ENCODE peak calls at places on chromosome X, in nine cellular contexts. One of them, this sample, is unnamed.

GRCh38 chrX:55546956-55547355 is 57.3 kb upstream of the USP51 start:
- DNase-seq in mucosa of gallbladder: no peak
- DNase-seq in SIG-M5: no peak
- DNase-seq in ACHN: no peak
- DNase-seq in GM23338: no peak
- DNase-seq in NCI-H1417: no peak
- DNase-seq in activated T-cell treated with anti-CD3 and anti-CD28 coated beads, Interleukin-2, amount 50 U/mL, for 72 hours: no peak
- DNase-seq in astrocyte of the spinal cord: no peak
- DNase-seq in T1000: no peak
- DNase-seq in this sample: no peak

GRCh38 chrX:132171478-132171877 is 43.7 kb upstream of the FRMD7 start:
- DNase-seq in activated T-cell treated with anti-CD3 and anti-CD28 coated beads, Interleukin-2, amount 50 U/mL, for 72 hours: no peak
- DNase-seq in ACHN: no peak
- DNase-seq in SIG-M5: no peak
- DNase-seq in T1000: no peak
- DNase-seq in mucosa of gallbladder: no peak
- DNase-seq in NCI-H1417: no peak
- DNase-seq in GM23338: no peak
- DNase-seq in astrocyte of the spinal cord: no peak
- DNase-seq in this sample: no peak

GRCh38 chrX:40008841-40009461 is 88.8 kb downstream of the BCOR start:
- DNase-seq in SIG-M5: no peak
- DNase-seq in activated T-cell treated with anti-CD3 and anti-CD28 coated beads, Interleukin-2, amount 50 U/mL, for 72 hours: peak
- DNase-seq in T1000: no peak
- DNase-seq in GM23338: peak
- DNase-seq in ACHN: peak
- DNase-seq in mucosa of gallbladder: no peak
- DNase-seq in NCI-H1417: peak
- DNase-seq in astrocyte of the spinal cord: no peak
- DNase-seq in this sample: no peak

GRCh38 chrX:16484338-16484737 is 165.6 kb upstream of the S100G start:
- DNase-seq in SIG-M5: peak
- DNase-seq in GM23338: no peak
- DNase-seq in ACHN: peak
- DNase-seq in mucosa of gallbladder: no peak
- DNase-seq in activated T-cell treated with anti-CD3 and anti-CD28 coated beads, Interleukin-2, amount 50 U/mL, for 72 hours: peak
- DNase-seq in T1000: no peak
- DNase-seq in NCI-H1417: no peak
- DNase-seq in astrocyte of the spinal cord: peak
- DNase-seq in this sample: peak

GRCh38 chrX:110012818-110013484 is 10.0 kb downstream of the TMEM164 start:
- DNase-seq in astrocyte of the spinal cord: no peak
- DNase-seq in T1000: no peak
- DNase-seq in ACHN: no peak
- DNase-seq in NCI-H1417: peak
- DNase-seq in SIG-M5: no peak
- DNase-seq in mucosa of gallbladder: no peak
- DNase-seq in GM23338: no peak
- DNase-seq in activated T-cell treated with anti-CD3 and anti-CD28 coated beads, Interleukin-2, amount 50 U/mL, for 72 hours: no peak
- DNase-seq in this sample: no peak

GRCh38 chrX:107675823-107676555 is 47.7 kb downstream of the PRPS1 start:
- DNase-seq in SIG-M5: no peak
- DNase-seq in GM23338: no peak
- DNase-seq in ACHN: no peak
- DNase-seq in NCI-H1417: peak
- DNase-seq in activated T-cell treated with anti-CD3 and anti-CD28 coated beads, Interleukin-2, amount 50 U/mL, for 72 hours: no peak
- DNase-seq in astrocyte of the spinal cord: peak
- DNase-seq in mucosa of gallbladder: no peak
- DNase-seq in T1000: no peak
- DNase-seq in this sample: no peak

GRCh38 chrX:17689971-17690409 is 47.3 kb upstream of the SCML1 start:
- DNase-seq in mucosa of gallbladder: peak
- DNase-seq in ACHN: peak
- DNase-seq in activated T-cell treated with anti-CD3 and anti-CD28 coated beads, Interleukin-2, amount 50 U/mL, for 72 hours: peak
- DNase-seq in SIG-M5: no peak
- DNase-seq in NCI-H1417: peak
- DNase-seq in GM23338: peak
- DNase-seq in T1000: peak
- DNase-seq in astrocyte of the spinal cord: peak
- DNase-seq in this sample: peak

GRCh38 chrX:70769659-70770232 is 138.8 kb downstream of the TEX11 start:
- DNase-seq in astrocyte of the spinal cord: peak
- DNase-seq in GM23338: peak
- DNase-seq in T1000: no peak
- DNase-seq in ACHN: peak
- DNase-seq in mucosa of gallbladder: no peak
- DNase-seq in NCI-H1417: peak
- DNase-seq in activated T-cell treated with anti-CD3 and anti-CD28 coated beads, Interleukin-2, amount 50 U/mL, for 72 hours: no peak
- DNase-seq in SIG-M5: no peak
- DNase-seq in this sample: no peak

GRCh38 chrX:14506866-14507265 is 22.5 kb upstream of the GLRA2 start:
- DNase-seq in T1000: no peak
- DNase-seq in SIG-M5: no peak
- DNase-seq in activated T-cell treated with anti-CD3 and anti-CD28 coated beads, Interleukin-2, amount 50 U/mL, for 72 hours: no peak
- DNase-seq in mucosa of gallbladder: no peak
- DNase-seq in GM23338: no peak
- DNase-seq in ACHN: no peak
- DNase-seq in NCI-H1417: no peak
- DNase-seq in astrocyte of the spinal cord: no peak
- DNase-seq in this sample: no peak

GRCh38 chrX:20067709-20068315 is 48.9 kb downstream of the MAP7D2 start:
- DNase-seq in mucosa of gallbladder: peak
- DNase-seq in GM23338: peak
- DNase-seq in SIG-M5: no peak
- DNase-seq in activated T-cell treated with anti-CD3 and anti-CD28 coated beads, Interleukin-2, amount 50 U/mL, for 72 hours: no peak
- DNase-seq in astrocyte of the spinal cord: peak
- DNase-seq in T1000: peak
- DNase-seq in NCI-H1417: peak
- DNase-seq in ACHN: peak
- DNase-seq in this sample: peak

GRCh38 chrX:107678957-107679740 is 50.8 kb downstream of the PRPS1 start:
- DNase-seq in activated T-cell treated with anti-CD3 and anti-CD28 coated beads, Interleukin-2, amount 50 U/mL, for 72 hours: peak
- DNase-seq in T1000: no peak
- DNase-seq in ACHN: peak
- DNase-seq in astrocyte of the spinal cord: peak
- DNase-seq in GM23338: no peak
- DNase-seq in NCI-H1417: no peak
- DNase-seq in SIG-M5: peak
- DNase-seq in mucosa of gallbladder: peak
- DNase-seq in this sample: no peak

GRCh38 chrX:20267924-20268701 is 1.4 kb upstream of the RPS6KA3 start:
- DNase-seq in T1000: no peak
- DNase-seq in astrocyte of the spinal cord: peak
- DNase-seq in ACHN: no peak
- DNase-seq in GM23338: peak
- DNase-seq in activated T-cell treated with anti-CD3 and anti-CD28 coated beads, Interleukin-2, amount 50 U/mL, for 72 hours: peak
- DNase-seq in NCI-H1417: peak
- DNase-seq in mucosa of gallbladder: peak
- DNase-seq in SIG-M5: no peak
- DNase-seq in this sample: no peak

GRCh38 chrX:124087000-124087746 is 125.7 kb downstream of the STAG2 start:
- DNase-seq in astrocyte of the spinal cord: no peak
- DNase-seq in GM23338: no peak
- DNase-seq in SIG-M5: no peak
- DNase-seq in ACHN: no peak
- DNase-seq in activated T-cell treated with anti-CD3 and anti-CD28 coated beads, Interleukin-2, amount 50 U/mL, for 72 hours: no peak
- DNase-seq in T1000: no peak
- DNase-seq in mucosa of gallbladder: no peak
- DNase-seq in NCI-H1417: no peak
- DNase-seq in this sample: no peak

GRCh38 chrX:130173190-130173895 is 1.6 kb downstream of the RAB33A start:
- DNase-seq in astrocyte of the spinal cord: peak
- DNase-seq in activated T-cell treated with anti-CD3 and anti-CD28 coated beads, Interleukin-2, amount 50 U/mL, for 72 hours: peak
- DNase-seq in ACHN: peak
- DNase-seq in GM23338: no peak
- DNase-seq in NCI-H1417: no peak
- DNase-seq in T1000: no peak
- DNase-seq in SIG-M5: peak
- DNase-seq in mucosa of gallbladder: no peak
- DNase-seq in this sample: no peak

GRCh38 chrX:103073442-103073841 is 9.5 kb upstream of the BEX1 start:
- DNase-seq in T1000: no peak
- DNase-seq in NCI-H1417: no peak
- DNase-seq in SIG-M5: no peak
- DNase-seq in GM23338: no peak
- DNase-seq in ACHN: no peak
- DNase-seq in astrocyte of the spinal cord: no peak
- DNase-seq in activated T-cell treated with anti-CD3 and anti-CD28 coated beads, Interleukin-2, amount 50 U/mL, for 72 hours: no peak
- DNase-seq in mucosa of gallbladder: no peak
- DNase-seq in this sample: no peak

GRCh38 chrX:103704863-103705262 is 5.8 kb upstream of the TMEM31 start:
- DNase-seq in astrocyte of the spinal cord: no peak
- DNase-seq in NCI-H1417: no peak
- DNase-seq in SIG-M5: no peak
- DNase-seq in mucosa of gallbladder: no peak
- DNase-seq in ACHN: no peak
- DNase-seq in T1000: no peak
- DNase-seq in activated T-cell treated with anti-CD3 and anti-CD28 coated beads, Interleukin-2, amount 50 U/mL, for 72 hours: no peak
- DNase-seq in GM23338: no peak
- DNase-seq in this sample: no peak

GRCh38 chrX:53312946-53313745 is 31.8 kb upstream of the IQSEC2 start:
- DNase-seq in SIG-M5: no peak
- DNase-seq in astrocyte of the spinal cord: peak
- DNase-seq in activated T-cell treated with anti-CD3 and anti-CD28 coated beads, Interleukin-2, amount 50 U/mL, for 72 hours: peak
- DNase-seq in ACHN: peak
- DNase-seq in T1000: peak
- DNase-seq in GM23338: peak
- DNase-seq in NCI-H1417: peak
- DNase-seq in mucosa of gallbladder: peak
- DNase-seq in this sample: peak

GRCh38 chrX:49089553-49089952 is 9.9 kb upstream of the WDR45 start:
- DNase-seq in astrocyte of the spinal cord: no peak
- DNase-seq in activated T-cell treated with anti-CD3 and anti-CD28 coated beads, Interleukin-2, amount 50 U/mL, for 72 hours: no peak
- DNase-seq in ACHN: no peak
- DNase-seq in mucosa of gallbladder: no peak
- DNase-seq in T1000: no peak
- DNase-seq in SIG-M5: no peak
- DNase-seq in GM23338: no peak
- DNase-seq in NCI-H1417: no peak
- DNase-seq in this sample: no peak